ENCODE peak calls at places on chromosomes 13 and 19, in ten cellular contexts. U, T, N, B, O, Z, C, G, X and F are unnamed samples. For H3K4me1 and H3K36me3, the result is how much of the 10 kb centered on the place peaks cover.

GRCh38 chr13:111899714-111900389 is 167.1 kb upstream of the SOX1 start:
- DNase-seq in U (no peak), T (peak), N (no peak), B (no peak), O (no peak), Z (no peak), C (no peak), G (no peak), X (no peak), F (no peak)

GRCh38 chr13:112170823-112171569 is 104.0 kb downstream of the SOX1 start:
- DNase-seq in U (no peak), T (no peak), N (no peak), B (no peak), O (no peak), Z (no peak), C (no peak), G (no peak), X (no peak), F (no peak)

GRCh38 chr13:52053460-52053859 is 29.0 kb downstream of the UTP14C start:
- DNase-seq in U (no peak), T (no peak), N (no peak), B (no peak), O (no peak), Z (no peak), C (no peak), G (peak), X (no peak), F (no peak)

GRCh38 chr13:110428281-110428680 is 121.2 kb downstream of the COL4A2 start:
- DNase-seq in U (no peak), T (no peak), N (no peak), B (no peak), O (no peak), Z (no peak), C (no peak), G (no peak), X (no peak), F (no peak)

GRCh38 chr19:16367269-16367683 is 42.6 kb downstream of the KLF2 start:
- DNase-seq in U (no peak), T (no peak), N (no peak), B (no peak), O (no peak), Z (no peak), C (peak), G (no peak), X (no peak), F (peak)

GRCh38 chr13:28000567-28000966 is 12.1 kb upstream of the URAD start:
- DNase-seq in U (no peak), T (no peak), N (no peak), B (peak), O (no peak), Z (no peak), C (no peak), G (peak), X (no peak), F (no peak)

GRCh38 chr13:26679945-26680516 is 80.6 kb downstream of the GPR12 start:
- DNase-seq in U (no peak), T (no peak), N (no peak), B (peak), O (no peak), Z (peak), C (no peak), G (peak), X (no peak), F (no peak)

GRCh38 chr13:106532111-106532929 is 3.1 kb downstream of the EFNB2 start:
- DNase-seq in U (peak), T (no peak), N (peak), B (peak), O (peak), Z (peak), C (peak), G (peak), X (peak), F (no peak)

GRCh38 chr13:27770809-27771208 is 21.5 kb upstream of the GSX1 start:
- DNase-seq in U (no peak), T (no peak), N (peak), B (peak), O (no peak), Z (no peak), C (no peak), G (peak), X (peak), F (no peak)

GRCh38 chr13:93690139-93690538 is 463.5 kb downstream of the GPC6 start:
- DNase-seq in U (no peak), T (no peak), N (peak), B (peak), O (no peak), Z (peak), C (no peak), G (peak), X (peak), F (no peak)

GRCh38 chr13:26497991-26498423 is 59.5 kb upstream of the WASF3 start:
- DNase-seq in U (no peak), T (no peak), N (peak), B (no peak), O (no peak), Z (no peak), C (no peak), G (no peak), X (peak), F (no peak)

GRCh38 chr19:58562126-58563033 is 4.0 kb upstream of the UBE2M start:
- DNase-seq in U (no peak), T (no peak), N (peak), B (peak), O (peak), Z (peak), C (peak), G (no peak), X (peak), F (peak)

GRCh38 chr13:38664920-38665319 is 22.0 kb upstream of the FREM2 start:
- DNase-seq in U (no peak), T (no peak), N (no peak), B (no peak), O (no peak), Z (no peak), C (no peak), G (no peak), X (no peak), F (no peak)

GRCh38 chr19:2777952-2778683 is 5.0 kb downstream of the SGTA start:
- DNase-seq in U (no peak), T (no peak), N (no peak), B (no peak), O (no peak), Z (no peak), C (no peak), G (no peak), X (no peak), F (no peak)

GRCh38 chr13:45564108-45564507 is 51.4 kb downstream of the ERICH6B start:
- DNase-seq in U (no peak), T (no peak), N (peak), B (no peak), O (no peak), Z (peak), C (no peak), G (peak), X (peak), F (no peak)

GRCh38 chr19:4139614-4140236 is 13.7 kb upstream of the CREB3L3 start:
- DNase-seq in U (peak), T (peak), N (peak), B (peak), O (peak), Z (peak), C (peak), G (peak), X (peak), F (peak)

GRCh38 chr19:36257512-36257876 is 42.6 kb downstream of the ZNF146 start:
- DNase-seq in U (peak), T (no peak), N (peak), B (no peak), O (peak), Z (no peak), C (no peak), G (peak), X (no peak), F (no peak)

GRCh38 chr19:56155124-56155687 is 14.1 kb downstream of the ZNF444 start:
- DNase-seq in U (peak), T (no peak), N (peak), B (peak), O (peak), Z (no peak), C (no peak), G (peak), X (no peak), F (no peak)

GRCh38 chr19:6767357-6768235 is at the start of gene SH2D3A:
- DNase-seq in U (peak), T (no peak), N (peak), B (peak), O (peak), Z (peak), C (peak), G (peak), X (peak), F (peak)

GRCh38 chr19:50497030-50497420 is 14.0 kb downstream of the JOSD2 start:
- DNase-seq in U (no peak), T (no peak), N (no peak), B (no peak), O (no peak), Z (no peak), C (peak), G (no peak), X (no peak), F (peak)

DNA sequence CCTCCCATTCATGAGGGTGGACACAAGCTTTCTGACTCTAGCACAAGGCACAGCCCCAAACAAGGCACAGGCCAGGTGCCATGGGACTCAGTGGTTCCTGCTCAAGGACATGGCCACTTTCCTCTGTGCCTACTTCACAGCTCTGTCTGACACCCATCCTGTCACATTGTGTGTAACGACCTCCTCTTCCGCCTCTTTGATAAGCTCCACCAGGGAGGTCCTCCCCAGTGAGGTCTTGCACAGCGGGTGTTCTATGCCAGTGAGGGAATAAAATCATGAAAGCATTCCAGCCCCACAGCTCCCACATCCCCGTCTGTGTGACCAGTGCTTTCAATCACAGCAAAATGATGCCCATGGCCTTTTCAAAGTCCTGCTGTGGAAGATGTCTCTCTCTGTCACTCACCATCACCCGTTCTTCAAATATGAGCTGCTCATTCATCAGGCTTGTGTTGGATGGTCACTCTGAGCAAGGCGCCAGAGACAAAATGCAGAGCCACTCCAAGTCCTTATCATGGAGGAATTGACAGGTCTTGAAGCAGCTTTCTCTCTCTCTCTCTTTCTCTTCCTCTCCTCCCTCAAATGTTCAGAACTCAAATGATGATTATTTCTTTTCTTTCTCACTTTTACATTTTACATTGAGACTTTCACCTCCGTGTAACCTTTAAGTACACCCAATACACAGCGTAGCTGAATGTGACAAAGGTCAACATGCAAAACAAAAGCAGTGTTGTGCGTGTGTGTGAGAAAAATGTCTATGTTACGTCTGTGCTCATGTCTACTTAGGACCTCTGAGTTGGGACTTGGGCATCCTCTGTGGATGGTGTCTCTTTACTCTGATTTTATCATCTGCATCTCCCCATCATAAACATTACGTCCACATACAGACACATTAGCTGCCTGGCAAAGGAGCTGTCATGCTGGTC is 8.0 kb upstream of the SPATA13 start:
- DNase-seq in U (no peak), T (no peak), N (no peak), B (no peak), O (no peak), Z (peak), C (no peak), G (peak), X (no peak), F (no peak)
- H3K4me1 ChIP-seq in U (under half), T (under half), N (under half), B (under half), O (under half), Z (under half), C (under half), G (under half), X (under half), F (under half)

GRCh38 chr13:79941752-79942151 is 399.2 kb downstream of the SPRY2 start:
- DNase-seq in U (no peak), T (no peak), N (no peak), B (no peak), O (no peak), Z (no peak), C (no peak), G (no peak), X (no peak), F (no peak)

GRCh38 chr13:79935121-79935520 is 405.8 kb downstream of the SPRY2 start:
- DNase-seq in U (no peak), T (no peak), N (peak), B (no peak), O (no peak), Z (no peak), C (no peak), G (no peak), X (no peak), F (no peak)

GRCh38 chr13:79933389-79933788 is 407.5 kb downstream of the SPRY2 start:
- DNase-seq in U (no peak), T (no peak), N (no peak), B (no peak), O (no peak), Z (no peak), C (no peak), G (no peak), X (peak), F (no peak)

GRCh38 chr13:79936368-79937136 is 404.4 kb downstream of the SPRY2 start:
- DNase-seq in U (no peak), T (peak), N (peak), B (no peak), O (no peak), Z (no peak), C (no peak), G (peak), X (peak), F (no peak)

GRCh38 chr13:79937311-79938243 is 403.3 kb downstream of the SPRY2 start:
- DNase-seq in U (no peak), T (no peak), N (no peak), B (no peak), O (no peak), Z (no peak), C (no peak), G (no peak), X (no peak), F (no peak)
- H3K27ac ChIP-seq in U (peak), T (peak), N (peak), B (no peak), O (no peak), Z (no peak), C (no peak), G (no peak), X (peak), F (peak)

DNA sequence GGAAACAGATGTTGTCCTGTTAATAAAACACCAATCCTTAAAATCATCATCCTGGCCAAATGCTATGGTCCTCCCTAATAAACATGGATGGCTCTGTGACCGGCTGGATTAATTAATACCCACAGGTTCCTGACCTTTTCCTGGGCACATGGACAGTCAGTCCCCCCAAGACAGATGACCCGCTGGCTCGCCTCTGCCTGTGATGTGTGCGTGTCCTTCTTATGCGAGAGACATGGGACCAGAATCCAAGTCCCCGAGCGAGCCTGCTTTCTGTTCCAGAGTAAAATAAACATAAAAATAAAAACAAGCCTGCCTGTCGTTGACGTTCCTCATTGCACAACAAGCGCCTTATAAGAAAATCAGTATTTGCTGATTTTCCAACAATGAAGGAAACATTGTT is 378.3 kb upstream of the TSHZ3 start:
- DNase-seq in U (no peak), T (no peak), N (no peak), B (no peak), O (no peak), Z (no peak), C (no peak), G (no peak), X (no peak), F (no peak)
- H3K36me3 ChIP-seq in U (under half), T (under half), N (under half), B (under half), O (under half), Z (under half), C (under half), G (under half), X (under half), F (under half)

DNA sequence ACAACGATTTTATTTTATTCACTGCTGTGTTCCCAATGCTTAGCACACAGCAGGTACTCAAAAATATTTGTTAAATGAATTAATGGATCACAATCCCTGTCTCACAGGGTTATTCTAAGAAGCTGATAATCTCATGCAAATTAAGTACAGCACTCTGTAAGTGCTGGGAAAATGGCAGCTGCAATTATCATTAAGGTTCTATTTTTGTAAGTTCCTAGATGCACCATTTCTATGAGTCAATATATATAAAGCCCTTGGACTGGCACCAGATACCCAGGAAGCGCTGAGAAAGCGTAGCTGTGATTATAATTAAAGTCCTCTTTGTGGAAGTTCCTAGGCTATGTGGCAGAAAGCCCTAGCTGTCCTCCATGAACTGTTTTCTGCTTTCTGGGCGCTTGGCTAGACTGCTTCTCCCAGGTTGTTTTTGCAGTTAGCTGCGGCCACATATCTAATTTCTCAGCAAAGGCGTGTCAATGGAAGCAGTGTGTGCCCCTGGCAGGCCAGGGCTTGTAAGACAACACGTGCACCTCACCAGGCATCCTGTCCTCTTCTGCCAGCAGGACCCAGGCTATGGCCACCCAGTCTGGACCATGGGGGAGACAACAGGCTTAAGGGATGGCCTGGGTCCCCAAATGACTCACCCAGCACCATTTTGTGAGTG is 5.2 kb upstream of the SRRM5 start:
- DNase-seq in U (no peak), T (no peak), N (no peak), B (no peak), O (no peak), Z (no peak), C (no peak), G (no peak), X (no peak), F (no peak)
- H3K4me1 ChIP-seq in U (under half), T (under half), N (under half), B (under half), O (under half), Z (under half), C (under half), G (under half), X (under half), F (under half)

GRCh38 chr13:60158321-60158801 is 5.4 kb downstream of the DIAPH3 start:
- DNase-seq in U (no peak), T (no peak), N (no peak), B (peak), O (no peak), Z (no peak), C (no peak), G (peak), X (no peak), F (no peak)
- H3K27ac ChIP-seq in U (no peak), T (no peak), N (no peak), B (peak), O (no peak), Z (no peak), C (no peak), G (peak), X (no peak), F (no peak)

GRCh38 chr13:98461525-98462240 is 115.2 kb downstream of the STK24 start:
- DNase-seq in U (no peak), T (no peak), N (no peak), B (peak), O (no peak), Z (no peak), C (no peak), G (no peak), X (no peak), F (no peak)
- H3K36me3 ChIP-seq in U (under half), T (half or more), N (under half), B (under half), O (half or more), Z (under half), C (half or more), G (under half), X (under half), F (half or more)